ENCODE peak calls at places on chromosome 14, in ten cellular contexts. S, C, G, U, O, J, M, I, T and H are unnamed samples.

GRCh38 chr14:65487783-65488578 is 75.5 kb downstream of the FUT8 start:
- DNase-seq in S (no peak), C (no peak), G (no peak), U (no peak), O (no peak), J (no peak), M (no peak), I (no peak), T (no peak), H (no peak)

GRCh38 chr14:104158827-104159798 is 20.7 kb downstream of the KIF26A start:
- DNase-seq in S (no peak), C (no peak), G (no peak), U (no peak), O (no peak), J (no peak), M (peak; percentile 44), I (no peak), T (peak; percentile 37), H (no peak)

GRCh38 chr14:65804752-65805473 is 392.4 kb downstream of the FUT8 start:
- DNase-seq in S (no peak), C (no peak), G (no peak), U (no peak), O (no peak), J (no peak), M (no peak), I (no peak), T (no peak), H (no peak)

GRCh38 chr14:68789798-68790655 is 2.8 kb downstream of the ZFP36L1 start:
- DNase-seq in S (no peak), C (no peak), G (no peak), U (no peak), O (no peak), J (no peak), M (peak; percentile 78), I (peak; percentile 33), T (no peak), H (peak; percentile 23)

GRCh38 chr14:77097006-77097688 is 911 bp upstream of the CIPC start:
- DNase-seq in S (no peak), C (no peak), G (no peak), U (no peak), O (no peak), J (peak; percentile 57), M (peak; percentile 63), I (no peak), T (no peak), H (no peak)

GRCh38 chr14:75539562-75540478 is 17.6 kb downstream of the BATF start:
- DNase-seq in S (no peak), C (no peak), G (no peak), U (peak; percentile 37), O (peak; percentile 22), J (no peak), M (no peak), I (no peak), T (no peak), H (no peak)

GRCh38 chr14:68464716-68465115 is 328.2 kb downstream of the ZFP36L1 start:
- DNase-seq in S (no peak), C (no peak), G (no peak), U (no peak), O (no peak), J (peak; percentile 68), M (no peak), I (no peak), T (no peak), H (no peak)

GRCh38 chr14:58713677-58714076 is 75.9 kb downstream of the DACT1 start:
- DNase-seq in S (no peak), C (no peak), G (no peak), U (no peak), O (no peak), J (no peak), M (no peak), I (no peak), T (no peak), H (no peak)

GRCh38 chr14:90381999-90382451 is 14.8 kb upstream of the CALM1 start:
- DNase-seq in S (no peak), C (peak; percentile 77), G (peak; percentile 28), U (peak; percentile 36), O (no peak), J (peak; percentile 12), M (peak; percentile 68), I (peak; percentile 90), T (no peak), H (no peak)

GRCh38 chr14:100246809-100247428 is 8.0 kb downstream of the YY1 start:
- DNase-seq in S (no peak), C (peak; percentile 16), G (peak; percentile 65), U (peak; percentile 65), O (no peak), J (peak; percentile 60), M (peak; percentile 38), I (no peak), T (no peak), H (no peak)